ENCODE peak calls at places on chromosomes 16 and 17, in eight cellular contexts. E, F, N, D, V, C, J and W are unnamed samples.

GRCh38 chr16:46785076-46785845 is 37.1 kb upstream of the MYLK3 start:
- DNase-seq in E (no peak), F (peak; percentile 24), N (no peak), D (no peak), V (no peak), C (no peak), J (no peak), W (no peak)

GRCh38 chr16:1920727-1921155 is 2.5 kb upstream of the HS3ST6 start:
- DNase-seq in E (no peak), F (peak; percentile 28), N (no peak), D (no peak), V (peak; percentile 64), C (peak; percentile 88), J (no peak), W (no peak)

GRCh38 chr16:50083996-50084395 is 18.2 kb downstream of the HEATR3 start:
- DNase-seq in E (no peak), F (no peak), N (no peak), D (no peak), V (no peak), C (no peak), J (no peak), W (no peak)

GRCh38 chr16:64278196-64278595 is 843.7 kb downstream of the CDH11 start:
- DNase-seq in E (no peak), F (peak; percentile 26), N (no peak), D (no peak), V (no peak), C (no peak), J (no peak), W (peak; percentile 30)

GRCh38 chr17:62902573-62903229 is 63.3 kb upstream of the TANC2 start:
- DNase-seq in E (no peak), F (no peak), N (no peak), D (no peak), V (no peak), C (no peak), J (no peak), W (no peak)

GRCh38 chr17:30347488-30347887 is 13.6 kb upstream of the TMIGD1 start:
- DNase-seq in E (no peak), F (no peak), N (no peak), D (no peak), V (no peak), C (no peak), J (no peak), W (no peak)

GRCh38 chr16:13021996-13022395 is 120.6 kb downstream of the SHISA9 start:
- DNase-seq in E (no peak), F (no peak), N (no peak), D (no peak), V (no peak), C (no peak), J (no peak), W (no peak)

GRCh38 chr17:50841949-50842354 is 6.6 kb downstream of the WFIKKN2 start:
- DNase-seq in E (peak; percentile 66), F (peak; percentile 71), N (peak; percentile 46), D (peak; percentile 70), V (peak; percentile 75), C (peak; percentile 90), J (no peak), W (peak; percentile 68)

GRCh38 chr17:4968916-4969550 is 1.4 kb upstream of the SPAG7 start:
- DNase-seq in E (no peak), F (peak; percentile 97), N (no peak), D (no peak), V (no peak), C (no peak), J (no peak), W (peak; percentile 94)

GRCh38 chr16:10668322-10669045 is 26.2 kb downstream of the TEKT5 start:
- DNase-seq in E (no peak), F (no peak), N (no peak), D (peak; percentile 17), V (peak; percentile 33), C (peak; percentile 77), J (no peak), W (peak; percentile 3)

GRCh38 chr16:8877894-8878522 is 4.1 kb upstream of the LITAFD start:
- DNase-seq in E (no peak), F (no peak), N (no peak), D (no peak), V (no peak), C (no peak), J (no peak), W (no peak)

GRCh38 chr17:72691017-72691416 is 401.5 kb downstream of the SLC39A11 start:
- DNase-seq in E (no peak), F (no peak), N (no peak), D (no peak), V (no peak), C (no peak), J (no peak), W (no peak)

GRCh38 chr17:40399185-40399584 is 18.5 kb downstream of the TOP2A start:
- DNase-seq in E (no peak), F (peak; percentile 79), N (peak; percentile 61), D (no peak), V (no peak), C (no peak), J (no peak), W (peak; percentile 84)

GRCh38 chr17:45312477-45313418 is 4.1 kb downstream of the MAP3K14 start:
- DNase-seq in E (no peak), F (peak; percentile 67), N (peak; percentile 30), D (no peak), V (no peak), C (no peak), J (no peak), W (no peak)

GRCh38 chr17:68771867-68772515 is 170.8 kb upstream of the FAM20A start:
- DNase-seq in E (no peak), F (peak; percentile 76), N (no peak), D (no peak), V (no peak), C (no peak), J (no peak), W (peak; percentile 60)

GRCh38 chr17:67528751-67529436 is 151.8 kb downstream of the PITPNC1 start:
- DNase-seq in E (peak; percentile 63), F (peak; percentile 98), N (no peak), D (peak; percentile 65), V (peak; percentile 80), C (peak; percentile 88), J (peak; percentile 81), W (peak; percentile 82)

GRCh38 chr16:17343028-17343427 is 127.7 kb downstream of the XYLT1 start:
- DNase-seq in E (no peak), F (no peak), N (peak; percentile 53), D (no peak), V (no peak), C (no peak), J (no peak), W (no peak)

GRCh38 chr17:40191237-40192208 is 14.3 kb downstream of the RAPGEFL1 start:
- DNase-seq in E (peak; percentile 75), F (peak; percentile 84), N (peak; percentile 65), D (peak; percentile 76), V (peak; percentile 76), C (peak; percentile 93), J (peak; percentile 76), W (peak; percentile 78)

GRCh38 chr16:31105677-31106213 is 2.4 kb upstream of the BCKDK start:
- DNase-seq in E (peak; percentile 89), F (peak; percentile 63), N (peak; percentile 70), D (peak; percentile 92), V (peak; percentile 88), C (peak; percentile 89), J (peak; percentile 55), W (peak; percentile 32)

GRCh38 chr16:67641779-67642708 is 2.9 kb upstream of the CARMIL2 start:
- DNase-seq in E (peak; percentile 79), F (no peak), N (no peak), D (peak; percentile 81), V (peak; percentile 75), C (no peak), J (no peak), W (peak; percentile 34)

GRCh38 chr17:58331815-58332719 is 3.5 kb upstream of the TSPOAP1 start:
- DNase-seq in E (peak; percentile 80), F (no peak), N (peak; percentile 85), D (peak; percentile 67), V (peak; percentile 74), C (peak; percentile 33), J (peak; percentile 65), W (no peak)

GRCh38 chr16:87487361-87487924 is 5.4 kb downstream of the ZCCHC14 start:
- DNase-seq in E (no peak), F (no peak), N (no peak), D (peak; percentile 48), V (peak; percentile 79), C (peak; percentile 73), J (peak; percentile 83), W (peak; percentile 28)

GRCh38 chr16:89417352-89417751 is 73.0 kb downstream of the ANKRD11 start:
- DNase-seq in E (no peak), F (no peak), N (no peak), D (no peak), V (no peak), C (no peak), J (no peak), W (no peak)
- H3K4me1 ChIP-seq in E (peaks cover 48% of the 10 kb centered on the region), F (peaks cover 18% of the 10 kb centered on the region), N (peaks cover 87% of the 10 kb centered on the region), D (peaks cover 71% of the 10 kb centered on the region), V (peaks cover 47% of the 10 kb centered on the region), C (peaks cover 2% of the 10 kb centered on the region), J (peaks cover 9% of the 10 kb centered on the region), W (peaks cover 11% of the 10 kb centered on the region)

GRCh38 chr17:17572010-17572785 is 19.3 kb downstream of the PEMT start:
- DNase-seq in E (no peak), F (no peak), N (no peak), D (no peak), V (no peak), C (no peak), J (no peak), W (no peak)
- H3K4me1 ChIP-seq in E (peaks cover 29% of the 10 kb centered on the region), F (peaks cover 18% of the 10 kb centered on the region), N (no peaks in the 10 kb centered on the region), D (peaks cover 63% of the 10 kb centered on the region), V (peaks cover 27% of the 10 kb centered on the region), C (no peaks in the 10 kb centered on the region), J (peaks cover 17% of the 10 kb centered on the region), W (peaks cover 8% of the 10 kb centered on the region)

DNA sequence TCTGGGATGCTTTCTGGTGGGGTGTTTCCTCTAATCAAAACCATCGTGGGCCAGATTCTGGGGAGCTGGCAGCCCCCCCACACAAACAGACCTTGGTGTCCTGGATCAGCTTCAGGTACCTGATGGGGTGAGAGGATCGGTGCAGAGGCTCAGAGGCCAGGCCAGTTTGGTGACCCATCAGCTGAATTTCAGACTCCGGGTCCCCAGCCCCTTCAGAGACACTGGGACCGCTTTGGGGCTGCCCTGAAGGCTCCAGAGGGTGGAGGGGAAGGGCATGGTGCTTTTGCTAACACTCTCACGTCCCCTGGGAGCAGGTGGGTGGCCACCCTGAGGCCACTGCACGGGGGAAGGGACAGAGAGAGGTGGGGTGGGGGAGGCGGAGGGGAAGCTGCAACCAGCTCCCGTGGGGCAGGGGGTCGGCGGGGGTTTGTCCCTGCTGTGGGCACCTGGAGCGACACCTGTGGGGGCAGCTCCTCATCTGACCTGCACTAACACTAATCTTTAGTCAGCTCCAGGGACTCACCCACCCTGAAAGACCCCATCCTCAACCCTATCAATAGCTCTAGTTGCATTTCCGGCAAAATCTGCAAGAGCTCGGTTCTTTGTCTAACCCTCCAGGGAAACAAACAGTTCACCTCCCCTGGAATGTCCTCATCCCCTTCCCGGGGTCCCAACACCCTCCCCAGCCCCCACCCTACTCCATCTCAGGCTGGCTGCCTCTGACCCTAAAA is 91.7 kb upstream of the CBX4 start:
- DNase-seq in E (no peak), F (no peak), N (no peak), D (no peak), V (no peak), C (no peak), J (no peak), W (no peak)
- H3K4me1 ChIP-seq in E (peaks cover 3% of the 10 kb centered on the region), F (peaks cover 14% of the 10 kb centered on the region), N (peaks cover 4% of the 10 kb centered on the region), D (peaks cover 12% of the 10 kb centered on the region), V (peaks cover 54% of the 10 kb centered on the region), C (peaks cover 8% of the 10 kb centered on the region), J (peaks cover 5% of the 10 kb centered on the region), W (no peaks in the 10 kb centered on the region)

DNA sequence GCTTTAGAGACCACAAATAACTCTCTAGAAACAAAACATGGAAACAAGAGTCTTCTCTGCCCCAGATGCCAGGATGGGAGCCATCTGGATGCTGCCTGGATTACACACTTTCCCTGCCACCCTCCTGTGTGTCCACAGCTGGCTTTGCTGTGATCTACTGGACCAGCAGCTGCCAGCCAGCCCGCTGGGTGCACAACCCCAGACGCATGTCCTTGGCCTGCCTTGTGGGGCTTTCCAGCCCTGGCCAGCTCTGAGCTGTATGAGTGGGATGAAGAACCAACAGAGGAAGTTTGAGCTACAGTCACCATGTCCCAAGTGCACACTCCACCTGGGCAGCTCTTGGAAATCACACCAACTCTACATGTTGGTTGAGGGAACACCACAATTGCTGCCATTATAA is 57.0 kb upstream of the TNRC6C start:
- DNase-seq in E (no peak), F (no peak), N (no peak), D (no peak), V (no peak), C (no peak), J (no peak), W (no peak)
- H3K4me1 ChIP-seq in E (no peaks in the 10 kb centered on the region), F (no peaks in the 10 kb centered on the region), N (peaks cover 7% of the 10 kb centered on the region), D (no peaks in the 10 kb centered on the region), V (no peaks in the 10 kb centered on the region), C (no peaks in the 10 kb centered on the region), J (no peaks in the 10 kb centered on the region), W (no peaks in the 10 kb centered on the region)